ENCODE peak calls at places on chromosomes 11 and 22, in six cellular contexts. One of them, this sample, is unnamed.

GRCh38 chr11:70506658-70506970 is 108.3 kb downstream of the CTTN start:
- DNase-seq in cardiac muscle cell: no peak
- DNase-seq in endothelial cell of umbilical vein: no peak
- DNase-seq in psoas muscle: peak; percentile 3
- DNase-seq in neuronal stem cell: no peak
- DNase-seq in OCI-LY7: no peak
- DNase-seq in this sample: no peak

GRCh38 chr11:59025097-59025496 is 61.0 kb upstream of the GLYATL1B start:
- DNase-seq in cardiac muscle cell: no peak
- DNase-seq in endothelial cell of umbilical vein: no peak
- DNase-seq in psoas muscle: no peak
- DNase-seq in neuronal stem cell: no peak
- DNase-seq in OCI-LY7: no peak
- DNase-seq in this sample: no peak

GRCh38 chr22:49462795-49463194 is 364.9 kb downstream of the BRD1 start:
- DNase-seq in cardiac muscle cell: no peak
- DNase-seq in endothelial cell of umbilical vein: no peak
- DNase-seq in psoas muscle: no peak
- DNase-seq in neuronal stem cell: no peak
- DNase-seq in OCI-LY7: no peak
- DNase-seq in this sample: no peak

GRCh38 chr11:70525006-70525405 is 126.7 kb downstream of the CTTN start:
- DNase-seq in cardiac muscle cell: no peak
- DNase-seq in endothelial cell of umbilical vein: no peak
- DNase-seq in psoas muscle: no peak
- DNase-seq in neuronal stem cell: no peak
- DNase-seq in OCI-LY7: no peak
- DNase-seq in this sample: peak; percentile 38

GRCh38 chr22:19691721-19692341 is 22.5 kb upstream of the SEPTIN5 start:
- DNase-seq in cardiac muscle cell: peak; percentile 68
- DNase-seq in endothelial cell of umbilical vein: peak; percentile 35
- DNase-seq in psoas muscle: no peak
- DNase-seq in neuronal stem cell: no peak
- DNase-seq in OCI-LY7: no peak
- DNase-seq in this sample: no peak

GRCh38 chr11:73760066-73760679 is 701 bp downstream of the RAB6A start:
- DNase-seq in cardiac muscle cell: peak; percentile 52
- DNase-seq in endothelial cell of umbilical vein: peak; percentile 49
- DNase-seq in psoas muscle: peak; percentile 54
- DNase-seq in neuronal stem cell: no peak
- DNase-seq in OCI-LY7: peak; percentile 23
- DNase-seq in this sample: peak; percentile 69

GRCh38 chr11:61041755-61042518 is 60.4 kb upstream of the CD5 start:
- DNase-seq in cardiac muscle cell: peak; percentile 32
- DNase-seq in endothelial cell of umbilical vein: peak; percentile 20
- DNase-seq in psoas muscle: no peak
- DNase-seq in neuronal stem cell: peak; percentile 35
- DNase-seq in OCI-LY7: peak; percentile 76
- DNase-seq in this sample: no peak

GRCh38 chr22:28142361-28142801 is 223.3 kb upstream of the PITPNB start:
- DNase-seq in cardiac muscle cell: peak; percentile 97
- DNase-seq in endothelial cell of umbilical vein: peak; percentile 25
- DNase-seq in psoas muscle: no peak
- DNase-seq in neuronal stem cell: no peak
- DNase-seq in OCI-LY7: no peak
- DNase-seq in this sample: no peak

GRCh38 chr11:68373810-68374501 is 61.6 kb downstream of the LRP5 start:
- DNase-seq in cardiac muscle cell: peak; percentile 86
- DNase-seq in endothelial cell of umbilical vein: peak; percentile 50
- DNase-seq in psoas muscle: peak; percentile 53
- DNase-seq in neuronal stem cell: no peak
- DNase-seq in OCI-LY7: no peak
- DNase-seq in this sample: peak; percentile 83

GRCh38 chr11:68371176-68372041 is 59.0 kb downstream of the LRP5 start:
- DNase-seq in cardiac muscle cell: no peak
- DNase-seq in endothelial cell of umbilical vein: no peak
- DNase-seq in psoas muscle: no peak
- DNase-seq in neuronal stem cell: no peak
- DNase-seq in OCI-LY7: peak; percentile 66
- DNase-seq in this sample: no peak

GRCh38 chr11:68373189-68373809 is 60.9 kb downstream of the LRP5 start:
- DNase-seq in cardiac muscle cell: peak; percentile 67
- DNase-seq in endothelial cell of umbilical vein: no peak
- DNase-seq in psoas muscle: no peak
- DNase-seq in neuronal stem cell: no peak
- DNase-seq in OCI-LY7: no peak
- DNase-seq in this sample: peak; percentile 94

GRCh38 chr11:68372114-68372513 is 59.7 kb downstream of the LRP5 start:
- DNase-seq in cardiac muscle cell: peak; percentile 54
- DNase-seq in endothelial cell of umbilical vein: no peak
- DNase-seq in psoas muscle: no peak
- DNase-seq in neuronal stem cell: no peak
- DNase-seq in OCI-LY7: no peak
- DNase-seq in this sample: no peak

DNA sequence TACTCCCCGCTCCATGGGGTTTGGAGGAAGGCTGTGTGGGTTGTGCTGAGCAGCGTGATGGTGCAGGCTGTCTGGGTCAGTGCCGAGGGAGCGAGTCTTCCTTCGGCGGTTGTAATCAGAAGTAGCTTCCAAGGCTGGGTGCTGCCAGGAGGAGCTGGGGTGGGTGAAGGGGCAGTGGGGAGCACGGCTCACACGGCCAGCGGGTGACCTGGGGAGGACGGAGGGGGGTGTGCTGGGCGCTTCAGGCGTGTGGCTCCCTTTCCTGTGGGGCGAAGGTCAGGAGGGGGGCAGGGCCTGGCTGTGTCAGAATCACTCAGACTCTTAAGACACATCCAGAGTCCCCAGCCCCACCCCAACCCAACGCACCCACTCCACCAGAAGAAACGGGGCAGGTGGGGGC is 60.2 kb downstream of the LRP5 start:
- DNase-seq in cardiac muscle cell: no peak
- DNase-seq in endothelial cell of umbilical vein: no peak
- DNase-seq in psoas muscle: no peak
- DNase-seq in neuronal stem cell: no peak
- DNase-seq in OCI-LY7: no peak
- DNase-seq in this sample: no peak
- H3K27ac ChIP-seq in cardiac muscle cell: no peak overlapping the region
- H3K27ac ChIP-seq in endothelial cell of umbilical vein: no peak overlapping the region
- H3K27ac ChIP-seq in psoas muscle: peak overlapping the region; percentile 1
- H3K27ac ChIP-seq in neuronal stem cell: no peak overlapping the region
- H3K27ac ChIP-seq in OCI-LY7: no peak overlapping the region
- H3K27ac ChIP-seq in this sample: no peak overlapping the region

GRCh38 chr11:76090821-76091220 is 115.5 kb downstream of the WNT11 start:
- DNase-seq in cardiac muscle cell: no peak
- DNase-seq in endothelial cell of umbilical vein: no peak
- DNase-seq in psoas muscle: no peak
- DNase-seq in neuronal stem cell: no peak
- DNase-seq in OCI-LY7: no peak
- DNase-seq in this sample: no peak

GRCh38 chr11:76083563-76084451 is 122.5 kb downstream of the WNT11 start:
- DNase-seq in cardiac muscle cell: no peak
- DNase-seq in endothelial cell of umbilical vein: peak; percentile 40
- DNase-seq in psoas muscle: no peak
- DNase-seq in neuronal stem cell: no peak
- DNase-seq in OCI-LY7: no peak
- DNase-seq in this sample: no peak

GRCh38 chr11:76086713-76087635 is 119.3 kb downstream of the WNT11 start:
- DNase-seq in cardiac muscle cell: no peak
- DNase-seq in endothelial cell of umbilical vein: no peak
- DNase-seq in psoas muscle: no peak
- DNase-seq in neuronal stem cell: no peak
- DNase-seq in OCI-LY7: no peak
- DNase-seq in this sample: no peak

GRCh38 chr11:76085321-76085720 is 121.0 kb downstream of the WNT11 start:
- DNase-seq in cardiac muscle cell: no peak
- DNase-seq in endothelial cell of umbilical vein: no peak
- DNase-seq in psoas muscle: no peak
- DNase-seq in neuronal stem cell: no peak
- DNase-seq in OCI-LY7: no peak
- DNase-seq in this sample: no peak

GRCh38 chr11:76087749-76088148 is 118.6 kb downstream of the WNT11 start:
- DNase-seq in cardiac muscle cell: no peak
- DNase-seq in endothelial cell of umbilical vein: no peak
- DNase-seq in psoas muscle: no peak
- DNase-seq in neuronal stem cell: no peak
- DNase-seq in OCI-LY7: no peak
- DNase-seq in this sample: no peak
- H3K27ac ChIP-seq in cardiac muscle cell: no peak overlapping the region
- H3K27ac ChIP-seq in endothelial cell of umbilical vein: no peak overlapping the region
- H3K27ac ChIP-seq in psoas muscle: no peak overlapping the region
- H3K27ac ChIP-seq in neuronal stem cell: no peak overlapping the region
- H3K27ac ChIP-seq in OCI-LY7: no peak overlapping the region
- H3K27ac ChIP-seq in this sample: no peak overlapping the region

DNA sequence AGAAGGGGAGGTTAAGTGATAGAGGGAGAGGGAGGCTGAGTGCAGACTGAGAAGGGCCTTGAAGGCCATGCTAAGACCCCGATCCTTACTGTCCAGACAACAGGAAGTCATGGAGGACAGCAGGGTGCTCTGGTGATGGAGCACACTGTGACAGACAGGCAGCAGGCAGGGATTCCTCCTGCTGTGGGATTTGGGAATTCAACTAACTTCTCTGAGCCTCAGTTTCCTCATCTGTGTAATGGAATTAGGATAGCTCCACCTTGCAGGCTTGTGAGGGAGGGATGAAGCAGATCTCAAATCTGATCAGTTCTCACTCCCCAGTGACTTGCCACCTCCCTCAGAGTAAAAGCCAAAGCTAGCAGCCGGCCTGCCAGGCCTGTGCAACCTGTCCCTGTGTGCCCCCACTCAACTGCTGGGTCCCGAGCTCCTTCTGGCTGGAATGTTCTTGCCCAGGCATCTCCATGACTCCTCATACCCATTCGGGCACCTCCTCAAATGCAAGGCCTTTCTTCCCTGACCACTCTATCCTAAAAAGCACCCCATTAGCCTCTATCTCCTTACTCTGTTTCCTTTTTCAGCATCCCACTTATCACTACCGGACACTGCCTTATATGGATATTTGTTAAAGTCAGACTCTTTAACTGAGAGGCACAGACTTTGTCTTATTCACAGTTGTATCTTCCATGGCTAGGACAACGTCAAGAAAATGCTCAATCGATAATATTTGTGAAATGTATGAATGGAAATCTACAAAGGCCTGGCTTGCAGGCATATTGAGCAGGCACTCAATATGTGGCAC is 9.5 kb downstream of the ARAP1 start:
- DNase-seq in cardiac muscle cell: no peak
- DNase-seq in endothelial cell of umbilical vein: no peak
- DNase-seq in psoas muscle: no peak
- DNase-seq in neuronal stem cell: no peak
- DNase-seq in OCI-LY7: no peak
- DNase-seq in this sample: no peak
- H3K27ac ChIP-seq in cardiac muscle cell: peak overlapping the region; percentile 88
- H3K27ac ChIP-seq in endothelial cell of umbilical vein: no peak overlapping the region
- H3K27ac ChIP-seq in psoas muscle: no peak overlapping the region
- H3K27ac ChIP-seq in neuronal stem cell: no peak overlapping the region
- H3K27ac ChIP-seq in OCI-LY7: peak overlapping the region; percentile 63
- H3K27ac ChIP-seq in this sample: no peak overlapping the region

GRCh38 chr22:46575915-46576555 is 38.6 kb upstream of the CELSR1 start:
- DNase-seq in cardiac muscle cell: no peak
- DNase-seq in endothelial cell of umbilical vein: no peak
- DNase-seq in psoas muscle: no peak
- DNase-seq in neuronal stem cell: no peak
- DNase-seq in OCI-LY7: no peak
- DNase-seq in this sample: no peak
- H3K27ac ChIP-seq in cardiac muscle cell: peak overlapping the region; percentile 37
- H3K27ac ChIP-seq in endothelial cell of umbilical vein: no peak overlapping the region
- H3K27ac ChIP-seq in psoas muscle: peak overlapping the region; percentile 53
- H3K27ac ChIP-seq in neuronal stem cell: no peak overlapping the region
- H3K27ac ChIP-seq in OCI-LY7: no peak overlapping the region
- H3K27ac ChIP-seq in this sample: no peak overlapping the region

GRCh38 chr11:19679952-19680823 is 32.4 kb upstream of the NAV2 start:
- DNase-seq in cardiac muscle cell: peak; percentile 97
- DNase-seq in endothelial cell of umbilical vein: peak; percentile 98
- DNase-seq in psoas muscle: peak; percentile 91
- DNase-seq in neuronal stem cell: no peak
- DNase-seq in OCI-LY7: no peak
- DNase-seq in this sample: peak; percentile 60
- H3K27ac ChIP-seq in cardiac muscle cell: no peak overlapping the region
- H3K27ac ChIP-seq in endothelial cell of umbilical vein: peak overlapping the region; percentile 99
- H3K27ac ChIP-seq in psoas muscle: peak overlapping the region; percentile 58
- H3K27ac ChIP-seq in neuronal stem cell: no peak overlapping the region
- H3K27ac ChIP-seq in OCI-LY7: no peak overlapping the region
- H3K27ac ChIP-seq in this sample: peak overlapping the region; percentile 92

This sample was measured in SK-N-SH.